ENCODE peak calls at places on chromosomes 4 and X, in nine cellular contexts. Z is GM13976, O is GM18507, W is A172, Y is mammary epithelial cell, V is Daoy, X is keratinocyte, N is kidney epithelial cell, S is GF-D8. C is an unnamed sample.
A peak's percentile ranks its signal among the peaks of the same experiment; 100 is the strongest.

GRCh38 chr4:126247409-126247808 is 932.7 kb downstream of the FAT4 start:
- DNase-seq in S (no peak), N (no peak), O (no peak), Y (no peak), V (no peak), Z (no peak), W (peak; percentile 2), X (no peak), C (no peak)

GRCh38 chr4:103443324-103443723 is 245.2 kb upstream of the CENPE start:
- DNase-seq in N (no peak), O (no peak), W (no peak), Z (no peak), V (no peak), S (no peak), X (no peak), Y (peak; percentile 35), C (no peak)

GRCh38 chr4:21811576-21811975 is 137.0 kb downstream of the KCNIP4 start:
- DNase-seq in V (no peak), Z (no peak), Y (no peak), W (no peak), X (no peak), O (no peak), S (no peak), N (no peak), C (no peak)

GRCh38 chr4:151745727-151746231 is 15.0 kb downstream of the GATB start:
- DNase-seq in S (no peak), V (no peak), X (no peak), Z (no peak), N (no peak), W (no peak), O (no peak), Y (no peak), C (no peak)

GRCh38 chrX:48942895-48943294 is 14.5 kb downstream of the OTUD5 start:
- DNase-seq in Z (no peak), W (no peak), Y (no peak), X (no peak), O (no peak), S (no peak), V (no peak), N (no peak), C (no peak)

GRCh38 chr4:110475881-110476818 is at the start of gene ENPEP:
- DNase-seq in N (no peak), X (no peak), S (no peak), O (no peak), Y (no peak), V (no peak), Z (no peak), W (no peak), C (no peak)

GRCh38 chr4:103032575-103032974 is 13.1 kb upstream of the SLC9B1 start:
- DNase-seq in N (no peak), S (peak; percentile 32), Y (peak; percentile 46), V (peak; percentile 15), Z (no peak), W (peak; percentile 29), O (no peak), X (no peak), C (no peak)

GRCh38 chr4:149706942-149707341 is 108.7 kb downstream of the IQCM start:
- DNase-seq in O (no peak), W (peak; percentile 68), Z (no peak), V (no peak), X (no peak), S (no peak), N (peak; percentile 43), Y (no peak), C (no peak)

GRCh38 chrX:150211988-150212387 is 151.1 kb upstream of the MAMLD1 start:
- DNase-seq in N (peak; percentile 2), O (no peak), X (no peak), V (no peak), Z (no peak), W (no peak), Y (peak; percentile 14), S (no peak), C (no peak)

GRCh38 chrX:54495814-54496516 is at the start of gene FGD1:
- DNase-seq in N (no peak), S (no peak), O (peak; percentile 11), Y (peak; percentile 37), V (peak; percentile 61), W (peak; percentile 39), X (no peak), Z (peak; percentile 65), C (peak; percentile 6)

GRCh38 chrX:44244008-44244407 is 99.5 kb downstream of the EFHC2 start:
- DNase-seq in X (no peak), S (no peak), O (no peak), Z (no peak), W (peak; percentile 35), Y (peak; percentile 26), V (peak; percentile 10), N (no peak), C (peak; percentile 42)

C was measured in immature natural killer cell.